ENCODE peak calls at places on chromosome 5, in nine cellular contexts. L, G, M, X, Y, V, E, K and R are unnamed samples.

GRCh38 chr5:170483701-170484458 is 19.9 kb upstream of the KCNIP1 start:
- DNase-seq in Y (no peak), G (no peak), L (no peak), M (no peak), X (peak), V (no peak), E (no peak), K (no peak), R (peak)

GRCh38 chr5:145636396-145636795 is 198.7 kb downstream of the PRELID2 start:
- DNase-seq in Y (no peak), X (no peak), V (no peak), G (no peak), L (no peak), M (no peak), E (no peak), K (no peak), R (no peak)

GRCh38 chr5:73558950-73559349 is 6.5 kb downstream of the ANKRA2 start:
- DNase-seq in V (no peak), G (no peak), Y (no peak), K (no peak), M (no peak), X (no peak), E (no peak), L (no peak), R (no peak)

GRCh38 chr5:67515762-67516161 is 319.2 kb upstream of the CD180 start:
- DNase-seq in Y (no peak), L (no peak), X (no peak), G (no peak), K (no peak), M (no peak), E (no peak), V (no peak), R (no peak)

GRCh38 chr5:152285764-152286163 is 119.3 kb downstream of the NMUR2 start:
- DNase-seq in Y (no peak), X (no peak), E (no peak), M (no peak), L (no peak), K (no peak), V (no peak), G (no peak), R (no peak)

GRCh38 chr5:52668544-52669185 is 119.1 kb upstream of the ITGA1 start:
- DNase-seq in L (no peak), K (no peak), G (no peak), Y (no peak), M (no peak), V (peak), X (no peak), E (no peak), R (no peak)

GRCh38 chr5:31029925-31030324 is 163.6 kb upstream of the CDH6 start:
- DNase-seq in X (no peak), M (peak), Y (no peak), L (no peak), G (no peak), K (no peak), E (no peak), V (no peak), R (no peak)

GRCh38 chr5:104347119-104347708 is 784.6 kb upstream of the NUDT12 start:
- DNase-seq in G (no peak), X (no peak), K (no peak), L (no peak), V (no peak), M (no peak), E (no peak), Y (peak), R (peak)

GRCh38 chr5:105963856-105964255 is 1706.9 kb downstream of the EFNA5 start:
- DNase-seq in Y (no peak), G (no peak), L (no peak), X (no peak), M (no peak), E (no peak), V (no peak), K (no peak), R (no peak)